ENCODE peak calls at places on chromosome 4, in seven cellular contexts. N is amniotic stem cell; M is activated T-cell treated with anti-CD3 and anti-CD28 coated beads for 1 hour; Z is right lobe of liver; W is epithelial cell of esophagus; V is T-helper 2 cell; P is stimulated activated naive CD8-positive, alpha-beta T cell treated with anti-CD3 and anti-CD28 coated beads, Interleukin-15, Interleukin-2, amounts not matched to agents 100 U/mL and 50 U/mL, for 24 hours. F is an unnamed sample.

GRCh38 chr4:75921910-75922309 is 18.9 kb downstream of the NAAA start:
- DNase-seq in Z (no peak), W (no peak), P (no peak), M (no peak), N (no peak), V (no peak), F (no peak)

GRCh38 chr4:141339386-141339785 is 118.7 kb downstream of the ZNF330 start:
- DNase-seq in N (no peak), Z (no peak), M (no peak), V (no peak), W (no peak), P (no peak), F (no peak)

GRCh38 chr4:86895692-86896488 is 3.7 kb upstream of the C4orf36 start:
- DNase-seq in V (no peak), N (peak; percentile 74), W (peak; percentile 80), M (no peak), P (no peak), Z (no peak), F (no peak)

GRCh38 chr4:151319490-151319889 is 5.9 kb downstream of the SH3D19 start:
- DNase-seq in M (no peak), W (no peak), Z (no peak), N (no peak), P (no peak), V (no peak), F (no peak)

GRCh38 chr4:24476209-24476781 is 108.1 kb downstream of the DHX15 start:
- DNase-seq in W (peak; percentile 43), P (no peak), M (no peak), V (no peak), N (no peak), Z (no peak), F (no peak)

GRCh38 chr4:169384741-169385140 is 114.0 kb upstream of the SH3RF1 start:
- DNase-seq in V (no peak), M (no peak), N (no peak), W (no peak), Z (no peak), P (no peak), F (no peak)

GRCh38 chr4:168777277-168777965 is 232.6 kb downstream of the CBR4 start:
- DNase-seq in W (no peak), M (no peak), N (no peak), V (no peak), Z (no peak), P (no peak), F (no peak)

GRCh38 chr4:120049732-120050494 is 16.7 kb downstream of the MAD2L1 start:
- DNase-seq in P (peak; percentile 74), N (peak; percentile 74), M (peak; percentile 66), W (peak; percentile 82), Z (peak; percentile 58), V (peak; percentile 42), F (peak; percentile 43)

GRCh38 chr4:8040607-8041006 is 100.9 kb upstream of the AFAP1 start:
- DNase-seq in N (no peak), W (no peak), V (no peak), Z (no peak), P (no peak), M (no peak), F (no peak)

GRCh38 chr4:4260185-4260751 is 12.2 kb upstream of the TMEM128 start:
- DNase-seq in P (no peak), V (peak; percentile 63), M (no peak), N (peak; percentile 11), Z (no peak), W (peak; percentile 69), F (no peak)

GRCh38 chr4:21118301-21118700 is 418.0 kb downstream of the PACRGL start:
- DNase-seq in Z (no peak), M (no peak), N (no peak), W (no peak), P (no peak), V (no peak), F (no peak)

F was measured in activated T-helper 9 cell treated with anti-CD3 and anti-CD28 coated beads, Interleukin-2, amount 50 U/mL, for 16 hours.